ENCODE peak calls at places on chromosome 15, in five cellular contexts. One of them, this sample, is unnamed.

GRCh38 chr15:90315276-90315982 is 36.7 kb upstream of the ZNF774 start:
- DNase-seq in stimulated activated CD8-positive, alpha-beta memory T cell treated with anti-CD3 and anti-CD28 coated beads, Interleukin-12 subunit alpha, Interleukin-12 subunit beta, amount 100 ng/mL, for 4 hours: no peak
- DNase-seq in cardiac muscle cell: no peak
- DNase-seq in ecto neural progenitor cell: no peak
- DNase-seq in T-helper 17 cell: no peak
- DNase-seq in this sample: no peak

GRCh38 chr15:81040757-81041156 is 40.0 kb downstream of the TLNRD1 start:
- DNase-seq in stimulated activated CD8-positive, alpha-beta memory T cell treated with anti-CD3 and anti-CD28 coated beads, Interleukin-12 subunit alpha, Interleukin-12 subunit beta, amount 100 ng/mL, for 4 hours: no peak
- DNase-seq in cardiac muscle cell: no peak
- DNase-seq in ecto neural progenitor cell: no peak
- DNase-seq in T-helper 17 cell: no peak
- DNase-seq in this sample: no peak

GRCh38 chr15:84400820-84401219 is 165.2 kb downstream of the GOLGA6L4 start:
- DNase-seq in stimulated activated CD8-positive, alpha-beta memory T cell treated with anti-CD3 and anti-CD28 coated beads, Interleukin-12 subunit alpha, Interleukin-12 subunit beta, amount 100 ng/mL, for 4 hours: no peak
- DNase-seq in cardiac muscle cell: no peak
- DNase-seq in ecto neural progenitor cell: peak; percentile 16
- DNase-seq in T-helper 17 cell: no peak
- DNase-seq in this sample: peak; percentile 23

GRCh38 chr15:48962662-48963523 is 826 bp downstream of the SHC4 start:
- DNase-seq in stimulated activated CD8-positive, alpha-beta memory T cell treated with anti-CD3 and anti-CD28 coated beads, Interleukin-12 subunit alpha, Interleukin-12 subunit beta, amount 100 ng/mL, for 4 hours: no peak
- DNase-seq in cardiac muscle cell: peak; percentile 58
- DNase-seq in ecto neural progenitor cell: peak; percentile 68
- DNase-seq in T-helper 17 cell: no peak
- DNase-seq in this sample: peak; percentile 59

GRCh38 chr15:90836296-90836871 is 32.0 kb upstream of the FURIN start:
- DNase-seq in stimulated activated CD8-positive, alpha-beta memory T cell treated with anti-CD3 and anti-CD28 coated beads, Interleukin-12 subunit alpha, Interleukin-12 subunit beta, amount 100 ng/mL, for 4 hours: no peak
- DNase-seq in cardiac muscle cell: no peak
- DNase-seq in ecto neural progenitor cell: no peak
- DNase-seq in T-helper 17 cell: no peak
- DNase-seq in this sample: no peak

GRCh38 chr15:93070901-93071300 is 18.1 kb downstream of the RGMA start:
- DNase-seq in stimulated activated CD8-positive, alpha-beta memory T cell treated with anti-CD3 and anti-CD28 coated beads, Interleukin-12 subunit alpha, Interleukin-12 subunit beta, amount 100 ng/mL, for 4 hours: no peak
- DNase-seq in cardiac muscle cell: no peak
- DNase-seq in ecto neural progenitor cell: no peak
- DNase-seq in T-helper 17 cell: no peak
- DNase-seq in this sample: no peak

GRCh38 chr15:92781925-92782453 is 118.1 kb upstream of the CHD2 start:
- DNase-seq in stimulated activated CD8-positive, alpha-beta memory T cell treated with anti-CD3 and anti-CD28 coated beads, Interleukin-12 subunit alpha, Interleukin-12 subunit beta, amount 100 ng/mL, for 4 hours: no peak
- DNase-seq in cardiac muscle cell: peak; percentile 75
- DNase-seq in ecto neural progenitor cell: no peak
- DNase-seq in T-helper 17 cell: no peak
- DNase-seq in this sample: no peak

GRCh38 chr15:52780172-52780980 is 9.8 kb downstream of the ONECUT1 start:
- DNase-seq in stimulated activated CD8-positive, alpha-beta memory T cell treated with anti-CD3 and anti-CD28 coated beads, Interleukin-12 subunit alpha, Interleukin-12 subunit beta, amount 100 ng/mL, for 4 hours: peak; percentile 21
- DNase-seq in cardiac muscle cell: peak; percentile 68
- DNase-seq in ecto neural progenitor cell: peak; percentile 76
- DNase-seq in T-helper 17 cell: peak; percentile 64
- DNase-seq in this sample: peak; percentile 55

GRCh38 chr15:74265046-74265639 is 29.0 kb downstream of the CCDC33 start:
- DNase-seq in stimulated activated CD8-positive, alpha-beta memory T cell treated with anti-CD3 and anti-CD28 coated beads, Interleukin-12 subunit alpha, Interleukin-12 subunit beta, amount 100 ng/mL, for 4 hours: no peak
- DNase-seq in cardiac muscle cell: peak; percentile 93
- DNase-seq in ecto neural progenitor cell: peak; percentile 82
- DNase-seq in T-helper 17 cell: no peak
- DNase-seq in this sample: peak; percentile 71

GRCh38 chr15:65583701-65584100 is 27.2 kb downstream of the INTS14 start:
- DNase-seq in stimulated activated CD8-positive, alpha-beta memory T cell treated with anti-CD3 and anti-CD28 coated beads, Interleukin-12 subunit alpha, Interleukin-12 subunit beta, amount 100 ng/mL, for 4 hours: no peak
- DNase-seq in cardiac muscle cell: no peak
- DNase-seq in ecto neural progenitor cell: no peak
- DNase-seq in T-helper 17 cell: peak; percentile 21
- DNase-seq in this sample: no peak

GRCh38 chr15:64596701-64597468 is 136.5 kb downstream of the ZNF609 start:
- DNase-seq in stimulated activated CD8-positive, alpha-beta memory T cell treated with anti-CD3 and anti-CD28 coated beads, Interleukin-12 subunit alpha, Interleukin-12 subunit beta, amount 100 ng/mL, for 4 hours: no peak
- DNase-seq in cardiac muscle cell: peak; percentile 84
- DNase-seq in ecto neural progenitor cell: peak; percentile 62
- DNase-seq in T-helper 17 cell: peak; percentile 11
- DNase-seq in this sample: peak; percentile 62

GRCh38 chr15:57728436-57728835 is 21.9 kb downstream of the POLR2M start:
- DNase-seq in stimulated activated CD8-positive, alpha-beta memory T cell treated with anti-CD3 and anti-CD28 coated beads, Interleukin-12 subunit alpha, Interleukin-12 subunit beta, amount 100 ng/mL, for 4 hours: no peak
- DNase-seq in cardiac muscle cell: no peak
- DNase-seq in ecto neural progenitor cell: no peak
- DNase-seq in T-helper 17 cell: no peak
- DNase-seq in this sample: no peak

GRCh38 chr15:92921215-92922131 is 21.3 kb downstream of the CHD2 start:
- DNase-seq in stimulated activated CD8-positive, alpha-beta memory T cell treated with anti-CD3 and anti-CD28 coated beads, Interleukin-12 subunit alpha, Interleukin-12 subunit beta, amount 100 ng/mL, for 4 hours: no peak
- DNase-seq in cardiac muscle cell: no peak
- DNase-seq in ecto neural progenitor cell: no peak
- DNase-seq in T-helper 17 cell: no peak
- DNase-seq in this sample: no peak

GRCh38 chr15:37824717-37825382 is 109.6 kb upstream of the TMCO5A start:
- DNase-seq in stimulated activated CD8-positive, alpha-beta memory T cell treated with anti-CD3 and anti-CD28 coated beads, Interleukin-12 subunit alpha, Interleukin-12 subunit beta, amount 100 ng/mL, for 4 hours: no peak
- DNase-seq in cardiac muscle cell: no peak
- DNase-seq in ecto neural progenitor cell: no peak
- DNase-seq in T-helper 17 cell: no peak
- DNase-seq in this sample: no peak

GRCh38 chr15:58856090-58856489 is 77.4 kb downstream of the SLTM start:
- DNase-seq in stimulated activated CD8-positive, alpha-beta memory T cell treated with anti-CD3 and anti-CD28 coated beads, Interleukin-12 subunit alpha, Interleukin-12 subunit beta, amount 100 ng/mL, for 4 hours: no peak
- DNase-seq in cardiac muscle cell: no peak
- DNase-seq in ecto neural progenitor cell: no peak
- DNase-seq in T-helper 17 cell: no peak
- DNase-seq in this sample: no peak

GRCh38 chr15:85871545-85871944 is 76.8 kb upstream of the KLHL25 start:
- DNase-seq in stimulated activated CD8-positive, alpha-beta memory T cell treated with anti-CD3 and anti-CD28 coated beads, Interleukin-12 subunit alpha, Interleukin-12 subunit beta, amount 100 ng/mL, for 4 hours: no peak
- DNase-seq in cardiac muscle cell: no peak
- DNase-seq in ecto neural progenitor cell: no peak
- DNase-seq in T-helper 17 cell: no peak
- DNase-seq in this sample: no peak

GRCh38 chr15:81254277-81255265 is 57.9 kb downstream of the IL16 start:
- DNase-seq in stimulated activated CD8-positive, alpha-beta memory T cell treated with anti-CD3 and anti-CD28 coated beads, Interleukin-12 subunit alpha, Interleukin-12 subunit beta, amount 100 ng/mL, for 4 hours: no peak
- DNase-seq in cardiac muscle cell: no peak
- DNase-seq in ecto neural progenitor cell: no peak
- DNase-seq in T-helper 17 cell: no peak
- DNase-seq in this sample: no peak

GRCh38 chr15:72790302-72790955 is 6.9 kb upstream of the ADPGK start:
- DNase-seq in stimulated activated CD8-positive, alpha-beta memory T cell treated with anti-CD3 and anti-CD28 coated beads, Interleukin-12 subunit alpha, Interleukin-12 subunit beta, amount 100 ng/mL, for 4 hours: no peak
- DNase-seq in cardiac muscle cell: no peak
- DNase-seq in ecto neural progenitor cell: no peak
- DNase-seq in T-helper 17 cell: no peak
- DNase-seq in this sample: no peak

GRCh38 chr15:51103330-51103729 is 8.6 kb upstream of the TNFAIP8L3 start:
- DNase-seq in stimulated activated CD8-positive, alpha-beta memory T cell treated with anti-CD3 and anti-CD28 coated beads, Interleukin-12 subunit alpha, Interleukin-12 subunit beta, amount 100 ng/mL, for 4 hours: no peak
- DNase-seq in cardiac muscle cell: no peak
- DNase-seq in ecto neural progenitor cell: no peak
- DNase-seq in T-helper 17 cell: no peak
- DNase-seq in this sample: no peak